ENCODE peak calls at places on chromosomes 7 and 10, in seven cellular contexts. B is nephron progenitor cell; E is NCI-H510A treated with DMSO at 0.1 percent for 48 hours; X is NCI-H748 treated with DMSO at 0.1 percent for 48 hours; M is NCI-H345; H is stimulated activated CD4-positive, alpha-beta T cell treated with anti-CD3 and anti-CD28 coated beads, Interleukin-4, amount 100 ng/mL, for 24 hours; V is NCI-H1105. K is an unnamed sample.

GRCh38 chr7:121113288-121113687 is 124.8 kb downstream of the CPED1 start:
- DNase-seq in M (no peak), B (no peak), V (no peak), X (no peak), H (no peak), E (no peak), K (no peak)

GRCh38 chr10:11208243-11208642 is 190.6 kb downstream of the CELF2 start:
- DNase-seq in V (no peak), E (no peak), H (no peak), X (no peak), M (no peak), B (no peak), K (no peak)

GRCh38 chr10:13317474-13317873 is 17.6 kb upstream of the PHYH start:
- DNase-seq in E (no peak), V (no peak), H (no peak), B (no peak), X (no peak), M (no peak), K (no peak)

GRCh38 chr7:127690337-127690736 is 38.3 kb downstream of the SND1 start:
- DNase-seq in X (no peak), B (no peak), M (no peak), H (no peak), V (no peak), E (no peak), K (no peak)

GRCh38 chr7:131231381-131232220 is 96.1 kb upstream of the MKLN1 start:
- DNase-seq in H (peak), B (no peak), M (no peak), E (no peak), X (no peak), V (no peak), K (no peak)

GRCh38 chr7:90383422-90383821 is 19.8 kb upstream of the CLDN12 start:
- DNase-seq in E (no peak), X (no peak), B (no peak), V (no peak), H (no peak), M (no peak), K (no peak)

GRCh38 chr7:31134246-31135188 is 82.4 kb downstream of the ADCYAP1R1 start:
- DNase-seq in B (peak), M (peak), X (peak), V (peak), H (peak), E (peak), K (peak)

GRCh38 chr7:335358-336148 is 45.6 kb downstream of the FOXL3 start:
- DNase-seq in H (no peak), B (no peak), E (no peak), V (no peak), M (no peak), X (no peak), K (no peak)

GRCh38 chr7:117808273-117808868 is 64.9 kb downstream of the CTTNBP2 start:
- DNase-seq in V (peak), X (peak), M (peak), H (no peak), E (no peak), B (peak), K (no peak)

GRCh38 chr7:39746162-39746782 is 122.9 kb downstream of the RALA start:
- DNase-seq in E (peak), X (peak), B (peak), M (peak), H (peak), V (peak), K (peak)

GRCh38 chr10:102419561-102420442 is 834 bp upstream of the FBXL15 start:
- DNase-seq in B (peak), M (peak), V (peak), X (peak), E (peak), H (peak), K (peak)

GRCh38 chr10:4101918-4102654 is 317.1 kb upstream of the KLF6 start:
- DNase-seq in H (no peak), V (no peak), B (no peak), M (no peak), E (no peak), X (no peak), K (no peak)

GRCh38 chr10:48896756-48897437 is 42.7 kb downstream of the LRRC18 start:
- DNase-seq in B (no peak), V (no peak), H (no peak), E (no peak), M (peak), X (no peak), K (peak)

GRCh38 chr7:139741239-139741638 is 36.6 kb downstream of the HIPK2 start:
- DNase-seq in E (no peak), M (no peak), X (no peak), V (no peak), H (no peak), B (no peak), K (no peak)

GRCh38 chr7:100951888-100952560 is 2.7 kb downstream of the MUC3A start:
- DNase-seq in H (no peak), B (no peak), E (no peak), V (no peak), X (no peak), M (no peak), K (peak)

GRCh38 chr10:71241899-71242620 is 29.7 kb downstream of the UNC5B start:
- DNase-seq in X (no peak), V (no peak), E (no peak), H (no peak), B (no peak), M (no peak), K (no peak)

GRCh38 chr7:151448261-151449252 is 8.6 kb upstream of the CRYGN start:
- DNase-seq in E (peak), V (no peak), B (peak), X (no peak), H (peak), M (peak), K (peak)

GRCh38 chr10:132335189-132336063 is 3.4 kb downstream of the LRRC27 start:
- DNase-seq in M (no peak), E (no peak), B (no peak), H (no peak), X (no peak), V (no peak), K (no peak)

GRCh38 chr10:64271983-64272382 is 750.8 kb downstream of the REEP3 start:
- DNase-seq in X (no peak), V (no peak), H (no peak), B (no peak), E (no peak), M (no peak), K (no peak)

GRCh38 chr7:75663302-75663907 is 75.3 kb downstream of the HIP1 start:
- DNase-seq in M (no peak), V (no peak), E (no peak), H (no peak), X (no peak), B (no peak), K (no peak)

GRCh38 chr7:100632951-100633717 is 8.2 kb downstream of the TFR2 start:
- DNase-seq in X (no peak), B (peak), H (peak), M (peak), E (no peak), V (peak), K (peak)

GRCh38 chr10:27448926-27449325 is 55.2 kb upstream of the RAB18 start:
- DNase-seq in B (no peak), M (no peak), V (no peak), H (no peak), E (no peak), X (no peak), K (no peak)

GRCh38 chr7:158263110-158263963 is 324.3 kb downstream of the PTPRN2 start:
- DNase-seq in M (no peak), B (no peak), X (no peak), V (no peak), H (no peak), E (no peak), K (no peak)

GRCh38 chr7:13945670-13946069 is 43.8 kb downstream of the ETV1 start:
- DNase-seq in B (no peak), X (no peak), V (peak), M (no peak), H (no peak), E (no peak), K (no peak)

GRCh38 chr10:75663947-75664664 is 232.7 kb downstream of the LRMDA start:
- DNase-seq in H (no peak), E (no peak), B (no peak), X (no peak), M (no peak), V (no peak), K (no peak)

GRCh38 chr10:133230387-133231195 is 574 bp downstream of the UTF1 start:
- DNase-seq in M (peak), V (peak), E (no peak), B (peak), X (no peak), H (no peak), K (no peak)